ENCODE peak calls at places on chromosomes 2 and 18, in six cellular contexts. J is sigmoid colon, I is adrenal gland, N is aorta, F is fibroblast of lung, D is SJSA1. L is an unnamed sample. For H3K4me1, the result is how much of the 10 kb centered on the place peaks cover.

GRCh38 chr18:12288406-12288762 is 19.7 kb upstream of the TUBB6 start:
- DNase-seq in J (no peak), I (no peak), N (no peak), F (no peak), D (no peak), L (no peak)

GRCh38 chr2:213422211-213422610 is 137.9 kb downstream of the SPAG16 start:
- DNase-seq in J (no peak), I (no peak), N (no peak), F (no peak), D (no peak), L (no peak)

GRCh38 chr2:200314976-200315567 is 8.6 kb downstream of the SPATS2L start:
- DNase-seq in J (no peak), I (no peak), N (no peak), F (peak), D (no peak), L (no peak)

GRCh38 chr2:219296631-219297391 is 12.4 kb downstream of the PTPRN start:
- DNase-seq in J (peak), I (no peak), N (no peak), F (no peak), D (no peak), L (no peak)

GRCh38 chr2:148519013-148519412 is 125.5 kb upstream of the EPC2 start:
- DNase-seq in J (no peak), I (no peak), N (no peak), F (no peak), D (no peak), L (no peak)

GRCh38 chr2:11498543-11499034 is 32.6 kb upstream of the E2F6 start:
- DNase-seq in J (peak), I (peak), N (peak), F (no peak), D (no peak), L (no peak)

GRCh38 chr2:14941151-14941631 is 308.7 kb downstream of the LRATD1 start:
- DNase-seq in J (no peak), I (peak), N (no peak), F (peak), D (no peak), L (no peak)

GRCh38 chr2:183935005-183935404 is 663.3 kb upstream of the ZNF804A start:
- DNase-seq in J (no peak), I (no peak), N (no peak), F (no peak), D (no peak), L (no peak)

GRCh38 chr2:237421542-237422047 is 7.6 kb upstream of the COL6A3 start:
- DNase-seq in J (peak), I (peak), N (peak), F (peak), D (peak), L (peak)

GRCh38 chr2:133644850-133645249 is 76.6 kb upstream of the NCKAP5 start:
- DNase-seq in J (no peak), I (no peak), N (no peak), F (no peak), D (no peak), L (no peak)

GRCh38 chr2:222358876-222359275 is 60.1 kb upstream of the PAX3 start:
- DNase-seq in J (no peak), I (peak), N (peak), F (peak), D (no peak), L (no peak)

GRCh38 chr2:127231130-127231865 is 11.2 kb upstream of the CYP27C1 start:
- DNase-seq in J (no peak), I (no peak), N (no peak), F (no peak), D (no peak), L (no peak)

GRCh38 chr2:75528221-75528977 is 32.3 kb downstream of the EVA1A start:
- DNase-seq in J (no peak), I (no peak), N (no peak), F (no peak), D (no peak), L (no peak)

GRCh38 chr2:182941121-182941713 is 74.8 kb upstream of the FRZB start:
- DNase-seq in J (no peak), I (no peak), N (no peak), F (no peak), D (no peak), L (no peak)

GRCh38 chr2:88735133-88735532 is 43.7 kb downstream of the RPIA start:
- DNase-seq in J (no peak), I (no peak), N (no peak), F (no peak), D (no peak), L (no peak)

GRCh38 chr2:119683717-119684443 is 4.9 kb downstream of the TMEM177 start:
- DNase-seq in J (no peak), I (peak), N (no peak), F (peak), D (no peak), L (no peak)

GRCh38 chr18:13800505-13801259 is 23.3 kb upstream of the MC5R start:
- DNase-seq in J (peak), I (peak), N (peak), F (peak), D (peak), L (no peak)

GRCh38 chr18:22558945-22559385 is 141.2 kb upstream of the CTAGE1 start:
- DNase-seq in J (peak), I (peak), N (peak), F (peak), D (peak), L (no peak)

GRCh38 chr2:183242937-183243336 is 118.7 kb downstream of the NUP35 start:
- DNase-seq in J (no peak), I (no peak), N (no peak), F (peak), D (no peak), L (no peak)

GRCh38 chr2:43086451-43087221 is 139.8 kb downstream of the ZFP36L2 start:
- DNase-seq in J (peak), I (peak), N (peak), F (peak), D (peak), L (no peak)

GRCh38 chr2:205579335-205579734 is 103.0 kb upstream of the NRP2 start:
- DNase-seq in J (no peak), I (no peak), N (no peak), F (no peak), D (no peak), L (no peak)

GRCh38 chr2:157052685-157053224 is 204.8 kb upstream of the GALNT5 start:
- DNase-seq in J (no peak), I (peak), N (no peak), F (peak), D (peak), L (no peak)

GRCh38 chr2:205767617-205768016 is 85.3 kb downstream of the NRP2 start:
- DNase-seq in J (no peak), I (no peak), N (no peak), F (no peak), D (no peak), L (no peak)

GRCh38 chr2:39696838-39697237 is 31.1 kb downstream of the TMEM178A start:
- DNase-seq in J (no peak), I (no peak), N (no peak), F (peak), D (no peak), L (no peak)

GRCh38 chr2:85312404-85312803 is 15.4 kb downstream of the TGOLN2 start:
- DNase-seq in J (no peak), I (peak), N (no peak), F (peak), D (no peak), L (no peak)

GRCh38 chr2:54962511-54962910 is 87.7 kb downstream of the RTN4 start:
- DNase-seq in J (no peak), I (no peak), N (no peak), F (no peak), D (no peak), L (no peak)

GRCh38 chr2:36663851-36664715 is 32.4 kb upstream of the VIT start:
- DNase-seq in J (no peak), I (peak), N (no peak), F (peak), D (peak), L (peak)

GRCh38 chr2:26469092-26469710 is 8.7 kb downstream of the OTOF start:
- DNase-seq in J (no peak), I (no peak), N (peak), F (peak), D (no peak), L (no peak)

GRCh38 chr2:63856302-63856600 is 14.6 kb downstream of the UGP2 start:
- DNase-seq in J (no peak), I (no peak), N (no peak), F (no peak), D (no peak), L (peak)

GRCh38 chr2:85011747-85012146 is 40.8 kb downstream of the KCMF1 start:
- DNase-seq in J (no peak), I (no peak), N (no peak), F (no peak), D (no peak), L (no peak)

GRCh38 chr2:239805043-239805329 is 220.2 kb downstream of the NDUFA10 start:
- DNase-seq in J (peak), I (no peak), N (no peak), F (no peak), D (peak), L (no peak)

GRCh38 chr2:46252891-46253659 is 44.1 kb upstream of the EPAS1 start:
- DNase-seq in J (no peak), I (peak), N (peak), F (peak), D (no peak), L (no peak)

GRCh38 chr18:48826806-48827205 is 124.0 kb downstream of the SMAD7 start:
- DNase-seq in J (peak), I (peak), N (peak), F (no peak), D (peak), L (no peak)
- H3K4me1 ChIP-seq in J (under half), I (under half), N (under half), F (under half), D (under half), L (under half)

GRCh38 chr2:131039535-131039907 is 53.7 kb downstream of the FAM168B start:
- DNase-seq in J (peak), I (no peak), N (no peak), F (no peak), D (peak), L (no peak)
- H3K4me3 ChIP-seq in J (no peak), I (no peak), N (no peak), F (no peak), D (no peak), L (peak)

GRCh38 chr2:28163627-28164279 is 228.9 kb upstream of the FOSL2 start:
- DNase-seq in J (peak), I (no peak), N (no peak), F (no peak), D (no peak), L (no peak)
- H3K4me1 ChIP-seq in J (under half), I (under half), N (under half), F (under half), D (under half), L (under half)

DNA sequence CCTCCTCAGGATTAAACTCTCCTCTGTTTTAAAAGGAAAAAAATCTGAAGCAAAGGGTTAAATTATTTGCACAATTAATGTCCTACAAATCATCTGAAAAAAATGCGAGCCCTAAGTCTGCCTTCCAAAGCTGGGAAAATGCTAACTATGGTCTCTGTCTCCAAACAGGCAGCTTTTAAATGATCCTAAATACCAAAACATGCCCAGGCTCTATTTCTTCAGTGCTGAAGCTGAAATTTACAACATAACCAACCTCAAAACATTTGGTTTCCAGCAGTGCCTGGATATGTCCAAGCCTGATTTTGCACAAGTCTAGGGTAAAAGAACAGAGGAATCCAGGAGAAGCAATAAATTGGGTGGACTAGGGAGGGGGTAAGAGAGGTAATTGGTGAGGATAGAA is 57.2 kb downstream of the LBH start:
- DNase-seq in J (no peak), I (no peak), N (no peak), F (no peak), D (no peak), L (no peak)
- H3K4me3 ChIP-seq in J (no peak), I (no peak), N (no peak), F (no peak), D (no peak), L (no peak)

DNA sequence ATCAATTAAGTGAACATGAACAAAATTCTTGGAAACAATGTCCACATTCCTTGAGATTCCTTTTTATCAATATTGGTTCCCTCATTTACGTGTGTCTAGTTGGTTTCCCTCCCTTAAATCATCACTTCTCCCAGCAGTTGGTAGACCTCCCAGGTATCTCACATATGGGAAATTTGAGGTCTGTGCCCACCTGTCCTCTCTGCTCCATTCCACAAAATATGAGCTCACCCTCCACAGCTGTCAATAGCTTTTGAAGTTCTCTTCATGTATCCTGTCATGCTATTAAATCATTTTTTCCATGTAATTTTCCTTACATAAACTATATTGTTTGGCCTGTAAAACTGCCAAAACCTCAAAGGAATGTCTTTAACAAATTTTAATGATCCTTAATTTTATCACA is 992.2 kb upstream of the ACVR2A start:
- DNase-seq in J (no peak), I (no peak), N (no peak), F (no peak), D (no peak), L (no peak)
- H3K4me1 ChIP-seq in J (under half), I (under half), N (under half), F (under half), D (under half), L (under half)

GRCh38 chr2:126172785-126173184 is 483.2 kb upstream of the GYPC start:
- DNase-seq in J (no peak), I (no peak), N (no peak), F (no peak), D (no peak), L (no peak)

GRCh38 chr2:126177479-126177878 is 478.5 kb upstream of the GYPC start:
- DNase-seq in J (no peak), I (no peak), N (no peak), F (no peak), D (no peak), L (no peak)

DNA sequence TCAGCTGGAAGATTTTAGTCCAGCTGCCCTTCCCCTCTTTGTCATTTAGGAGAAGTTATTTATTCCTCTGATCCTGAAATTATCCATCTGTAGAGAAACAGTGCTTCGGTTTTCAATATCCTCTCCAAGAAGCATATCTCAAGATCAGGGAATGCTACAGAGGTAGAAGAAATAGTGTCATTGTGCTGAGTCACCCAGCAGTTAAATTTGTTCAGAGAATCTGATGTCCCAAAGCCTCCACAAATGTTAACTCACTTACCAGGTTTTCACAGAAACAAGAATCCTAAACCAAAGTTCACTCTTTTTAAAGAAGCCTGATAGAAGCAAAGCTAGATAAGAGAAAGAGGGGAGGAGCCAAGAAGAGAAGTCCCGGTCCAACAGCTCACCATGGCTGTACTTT is 480.7 kb upstream of the GYPC start:
- DNase-seq in J (no peak), I (no peak), N (no peak), F (no peak), D (no peak), L (no peak)
- H3K4me3 ChIP-seq in J (no peak), I (no peak), N (no peak), F (no peak), D (no peak), L (no peak)